ENCODE peak calls at places on chromosome 1, in four cellular contexts. D, M, Q and T are unnamed samples.

GRCh38 chr1:224433671-224434446 is 738 bp downstream of the WDR26 start:
- DNase-seq in Q (peak; percentile 51), M (peak; percentile 19), D (no peak), T (peak; percentile 78)

GRCh38 chr1:67339623-67340343 is 32.1 kb downstream of the IL12RB2 start:
- DNase-seq in D (peak; percentile 77), M (no peak), Q (no peak), T (no peak)

GRCh38 chr1:46211051-46211450 is 7.9 kb downstream of the LURAP1 start:
- DNase-seq in M (no peak), Q (no peak), D (no peak), T (no peak)

GRCh38 chr1:24438423-24438901 is 22.9 kb downstream of the NIPAL3 start:
- DNase-seq in M (peak; percentile 35), Q (no peak), D (no peak), T (no peak)

GRCh38 chr1:28885982-28886730 is 28.2 kb upstream of the EPB41 start:
- DNase-seq in Q (no peak), M (no peak), D (no peak), T (no peak)

GRCh38 chr1:227728059-227728891 is 6.8 kb downstream of the JMJD4 start:
- DNase-seq in M (peak; percentile 44), Q (peak; percentile 92), D (peak; percentile 43), T (peak; percentile 92)

GRCh38 chr1:13832100-13832499 is 132.1 kb downstream of the PRDM2 start:
- DNase-seq in D (no peak), M (no peak), Q (no peak), T (no peak)

GRCh38 chr1:17183388-17184160 is 21.4 kb upstream of the PADI1 start:
- DNase-seq in D (no peak), M (no peak), Q (no peak), T (no peak)

GRCh38 chr1:171683826-171684225 is 31.3 kb upstream of the MYOC start:
- DNase-seq in M (no peak), Q (no peak), D (no peak), T (no peak)

GRCh38 chr1:221268295-221268694 is 389.1 kb downstream of the HLX start:
- DNase-seq in M (no peak), Q (no peak), D (peak; percentile 92), T (no peak)

DNA sequence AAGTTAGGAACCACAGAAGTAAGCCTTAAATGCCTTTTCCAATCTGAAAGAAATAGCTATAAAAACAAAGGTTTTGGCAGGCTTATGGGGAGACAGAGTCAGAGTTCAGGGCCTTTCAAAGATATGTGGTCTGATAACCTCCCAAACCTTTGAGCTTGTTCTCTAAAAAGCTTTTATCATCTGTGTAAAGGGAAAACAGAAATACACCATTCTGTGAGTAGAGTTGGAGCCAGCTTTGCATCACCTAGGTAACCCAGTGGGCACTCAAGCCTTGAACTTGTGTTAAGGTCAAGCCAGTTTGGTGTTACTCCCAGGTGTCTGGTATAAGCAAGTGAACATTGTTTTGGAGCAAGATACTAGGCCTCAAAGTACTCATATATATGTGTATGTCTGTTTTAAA is 50.1 kb downstream of the LAMC1 start:
- DNase-seq in Q (no peak), M (no peak), D (no peak), T (no peak)
- H3K27ac ChIP-seq in Q (no peak overlapping the region), M (peak overlapping the region; percentile 29), D (no peak overlapping the region), T (no peak overlapping the region)

GRCh38 chr1:185567006-185567405 is 167.2 kb upstream of the HMCN1 start:
- DNase-seq in D (peak; percentile 58), Q (no peak), M (no peak), T (no peak)
- H3K4me1 ChIP-seq in D (peaks cover 12% of the 10 kb centered on the region), Q (peaks cover 9% of the 10 kb centered on the region), M (no peaks in the 10 kb centered on the region), T (no peaks in the 10 kb centered on the region)

DNA sequence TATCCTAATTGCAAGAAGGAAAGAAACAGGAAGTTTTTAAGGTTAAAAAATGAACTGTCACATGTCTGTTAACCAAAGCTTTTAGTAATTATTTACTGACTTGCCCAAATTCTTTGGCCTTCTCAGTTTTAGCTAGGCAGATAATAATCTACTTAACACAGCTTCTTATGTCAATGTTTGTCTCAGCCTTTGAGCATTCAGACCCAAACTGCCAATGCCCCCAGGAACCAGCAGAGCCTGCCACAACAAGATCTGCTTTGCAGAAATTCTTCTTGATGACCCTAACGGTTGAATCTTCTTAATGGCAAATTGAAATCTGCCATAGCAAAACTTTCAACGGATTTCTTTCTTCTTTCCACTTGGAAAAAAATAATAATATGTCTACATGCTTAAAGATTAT is 792.4 kb upstream of the ADGRL2 start:
- DNase-seq in M (no peak), D (no peak), Q (no peak), T (no peak)
- H3K27ac ChIP-seq in M (no peak overlapping the region), D (no peak overlapping the region), Q (no peak overlapping the region), T (no peak overlapping the region)

DNA sequence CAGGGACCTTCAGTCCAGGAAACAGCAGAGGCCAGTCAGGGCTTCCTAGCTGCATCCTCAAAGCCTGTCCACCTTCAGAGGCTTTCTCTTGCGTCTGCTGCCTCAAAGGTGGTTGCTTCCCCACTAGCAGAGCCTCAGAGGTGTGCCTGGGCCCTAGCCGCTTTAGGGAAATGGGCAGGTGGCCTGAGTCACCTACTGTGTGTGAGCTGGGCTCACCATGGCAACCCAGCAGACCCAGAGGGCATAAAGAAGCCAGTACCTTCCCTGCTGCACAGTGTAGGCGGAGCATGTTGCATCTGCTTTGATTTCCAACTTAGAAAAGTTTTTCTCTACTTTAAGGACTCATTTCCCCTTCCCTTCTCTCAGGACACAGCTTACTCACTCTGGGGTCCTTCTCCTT is 12.5 kb downstream of the SLC9A1 start:
- DNase-seq in D (no peak), M (no peak), Q (no peak), T (no peak)
- H3K4me1 ChIP-seq in D (peaks cover 26% of the 10 kb centered on the region), M (peaks cover 36% of the 10 kb centered on the region), Q (no peaks in the 10 kb centered on the region), T (peaks cover 63% of the 10 kb centered on the region)

DNA sequence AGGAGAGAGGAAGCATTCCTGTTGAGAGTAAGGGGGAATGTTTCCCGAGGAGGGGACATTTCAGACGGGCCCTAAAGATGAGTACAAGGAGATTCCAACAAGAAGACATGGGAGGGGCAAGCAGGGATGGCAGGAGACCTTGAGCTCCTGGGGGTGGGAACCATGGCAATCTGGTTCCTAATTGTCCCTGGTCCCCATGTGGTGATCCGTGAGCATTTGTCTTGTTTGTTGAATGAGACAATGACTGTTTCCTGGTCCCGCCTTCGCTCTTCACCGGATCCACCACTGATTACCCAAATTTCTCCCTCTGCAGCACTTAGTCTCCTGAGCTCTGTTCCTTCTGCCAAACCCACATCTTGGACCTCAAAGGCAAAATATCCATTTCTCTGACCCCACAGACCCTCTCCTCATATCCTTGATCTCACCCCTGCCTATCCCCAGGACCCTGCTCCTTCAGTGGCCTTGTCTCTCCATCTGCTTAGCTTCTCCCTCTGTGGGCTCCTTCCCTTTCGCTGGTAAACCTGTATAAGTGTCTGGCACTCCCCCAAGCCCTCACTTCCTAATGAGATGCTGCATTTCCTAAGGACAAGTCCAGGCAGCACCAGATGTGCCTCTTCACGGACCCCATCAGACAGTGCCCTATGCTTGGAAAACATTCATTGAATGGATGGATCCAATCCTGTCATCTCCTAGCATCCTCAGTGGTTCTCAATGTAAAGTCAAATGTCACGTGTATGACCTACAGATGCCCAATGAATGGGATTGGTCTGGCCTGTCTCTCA is 8.3 kb upstream of the CSF1 start:
- DNase-seq in M (no peak), D (no peak), Q (no peak), T (no peak)
- H3K27ac ChIP-seq in M (no peak overlapping the region), D (no peak overlapping the region), Q (no peak overlapping the region), T (no peak overlapping the region)